ENCODE peak calls at places on chromosomes 3 and 15, in eight cellular contexts. C is retinal pigment epithelial cell, I is tibial nerve, A is GM23338, D is fibroblast of mammary gland, Z is upper lobe of right lung, O is pancreas, H is neural progenitor cell. T is an unnamed sample.

GRCh38 chr3:151838574-151839312 is 24.8 kb downstream of the AADAC start:
- DNase-seq in C (peak), I (no peak), A (peak), D (peak), Z (no peak), O (peak), H (peak), T (peak)

GRCh38 chr15:72197045-72197459 is 535 bp downstream of the GRAMD2A start:
- DNase-seq in C (no peak), I (no peak), A (peak), D (no peak), Z (no peak), O (no peak), H (peak), T (peak)

GRCh38 chr3:128681277-128681829 is 30.7 kb upstream of the RPN1 start:
- DNase-seq in C (no peak), I (no peak), A (no peak), D (peak), Z (no peak), O (no peak), H (no peak), T (no peak)

GRCh38 chr3:43742935-43743334 is 52.2 kb downstream of the ABHD5 start:
- DNase-seq in C (no peak), I (no peak), A (no peak), D (peak), Z (no peak), O (no peak), H (no peak), T (no peak)

GRCh38 chr15:48367483-48367882 is 36.3 kb downstream of the DUT start:
- DNase-seq in C (no peak), I (no peak), A (no peak), D (peak), Z (no peak), O (no peak), H (no peak), T (no peak)

GRCh38 chr3:27680517-27681246 is 41.4 kb downstream of the EOMES start:
- DNase-seq in C (no peak), I (no peak), A (no peak), D (no peak), Z (no peak), O (no peak), H (peak), T (no peak)

GRCh38 chr3:115836944-115837343 is 213.6 kb downstream of the GAP43 start:
- DNase-seq in C (no peak), I (no peak), A (peak), D (peak), Z (no peak), O (no peak), H (peak), T (no peak)

GRCh38 chr3:37240170-37240945 is 66.0 kb upstream of the LRRFIP2 start:
- DNase-seq in C (no peak), I (no peak), A (no peak), D (no peak), Z (no peak), O (no peak), H (no peak), T (no peak)

GRCh38 chr3:89000886-89001285 is 106.5 kb upstream of the EPHA3 start:
- DNase-seq in C (peak), I (no peak), A (no peak), D (no peak), Z (no peak), O (no peak), H (no peak), T (no peak)

GRCh38 chr15:71800835-71801745 is 9.3 kb upstream of the NR2E3 start:
- DNase-seq in C (no peak), I (no peak), A (peak), D (peak), Z (no peak), O (peak), H (peak), T (no peak)

GRCh38 chr3:46925585-46925934 is 48.0 kb downstream of the PTH1R start:
- DNase-seq in C (no peak), I (no peak), A (no peak), D (no peak), Z (peak), O (no peak), H (no peak), T (no peak)

GRCh38 chr3:126186749-126187148 is 6.4 kb upstream of the ALDH1L1 start:
- DNase-seq in C (no peak), I (no peak), A (no peak), D (no peak), Z (no peak), O (no peak), H (no peak), T (no peak)

GRCh38 chr15:64865998-64866520 is 24.3 kb downstream of the PLEKHO2 start:
- DNase-seq in C (no peak), I (no peak), A (peak), D (peak), Z (no peak), O (no peak), H (peak), T (no peak)

GRCh38 chr15:55942332-55942731 is 51.1 kb downstream of the NEDD4 start:
- DNase-seq in C (no peak), I (no peak), A (no peak), D (no peak), Z (no peak), O (no peak), H (no peak), T (no peak)

GRCh38 chr15:40108061-40108854 is 421 bp downstream of the BMF start:
- DNase-seq in C (no peak), I (no peak), A (peak), D (peak), Z (peak), O (peak), H (peak), T (peak)

GRCh38 chr3:45642731-45643152 is 46.5 kb upstream of the SACM1L start:
- DNase-seq in C (no peak), I (no peak), A (peak), D (peak), Z (peak), O (no peak), H (peak), T (peak)

GRCh38 chr3:188583476-188584161 is 429.7 kb downstream of the LPP start:
- DNase-seq in C (no peak), I (no peak), A (no peak), D (peak), Z (no peak), O (no peak), H (no peak), T (no peak)

GRCh38 chr15:29123991-29124390 is 145.6 kb downstream of the NSMCE3 start:
- DNase-seq in C (no peak), I (no peak), A (no peak), D (no peak), Z (no peak), O (no peak), H (no peak), T (no peak)

GRCh38 chr3:9916734-9917680 is at the start of gene IL17RC:
- DNase-seq in C (no peak), I (peak), A (peak), D (peak), Z (peak), O (peak), H (peak), T (peak)

GRCh38 chr3:150765949-150766720 is 3.2 kb upstream of the SIAH2 start:
- DNase-seq in C (peak), I (no peak), A (peak), D (peak), Z (no peak), O (no peak), H (peak), T (no peak)

GRCh38 chr3:143429628-143430514 is 310.3 kb downstream of the CHST2 start:
- DNase-seq in C (no peak), I (no peak), A (peak), D (no peak), Z (no peak), O (no peak), H (no peak), T (no peak)

GRCh38 chr15:34890424-34890823 is 79.1 kb downstream of the AQR start:
- DNase-seq in C (no peak), I (no peak), A (no peak), D (peak), Z (no peak), O (no peak), H (no peak), T (no peak)

GRCh38 chr3:49378249-49378899 is 20.2 kb upstream of the GPX1 start:
- DNase-seq in C (no peak), I (peak), A (no peak), D (peak), Z (peak), O (no peak), H (no peak), T (peak)

GRCh38 chr15:36356511-36356910 is 222.9 kb upstream of the CDIN1 start:
- DNase-seq in C (no peak), I (no peak), A (no peak), D (no peak), Z (no peak), O (no peak), H (no peak), T (no peak)

GRCh38 chr3:139655880-139656279 is 21.9 kb downstream of the NMNAT3 start:
- DNase-seq in C (peak), I (no peak), A (no peak), D (peak), Z (no peak), O (no peak), H (no peak), T (no peak)

GRCh38 chr3:162122405-162122804 is 625.8 kb downstream of the OTOL1 start:
- DNase-seq in C (no peak), I (no peak), A (no peak), D (peak), Z (no peak), O (no peak), H (no peak), T (no peak)

GRCh38 chr3:25558796-25559195 is 105.9 kb downstream of the TOP2B start:
- DNase-seq in C (no peak), I (no peak), A (no peak), D (no peak), Z (no peak), O (no peak), H (no peak), T (no peak)

GRCh38 chr15:31585231-31585630 is 258.6 kb downstream of the KLF13 start:
- DNase-seq in C (no peak), I (no peak), A (no peak), D (no peak), Z (no peak), O (no peak), H (no peak), T (no peak)

GRCh38 chr3:156788846-156789245 is 37.3 kb upstream of the LEKR1 start:
- DNase-seq in C (no peak), I (no peak), A (no peak), D (peak), Z (no peak), O (no peak), H (no peak), T (no peak)

DNA sequence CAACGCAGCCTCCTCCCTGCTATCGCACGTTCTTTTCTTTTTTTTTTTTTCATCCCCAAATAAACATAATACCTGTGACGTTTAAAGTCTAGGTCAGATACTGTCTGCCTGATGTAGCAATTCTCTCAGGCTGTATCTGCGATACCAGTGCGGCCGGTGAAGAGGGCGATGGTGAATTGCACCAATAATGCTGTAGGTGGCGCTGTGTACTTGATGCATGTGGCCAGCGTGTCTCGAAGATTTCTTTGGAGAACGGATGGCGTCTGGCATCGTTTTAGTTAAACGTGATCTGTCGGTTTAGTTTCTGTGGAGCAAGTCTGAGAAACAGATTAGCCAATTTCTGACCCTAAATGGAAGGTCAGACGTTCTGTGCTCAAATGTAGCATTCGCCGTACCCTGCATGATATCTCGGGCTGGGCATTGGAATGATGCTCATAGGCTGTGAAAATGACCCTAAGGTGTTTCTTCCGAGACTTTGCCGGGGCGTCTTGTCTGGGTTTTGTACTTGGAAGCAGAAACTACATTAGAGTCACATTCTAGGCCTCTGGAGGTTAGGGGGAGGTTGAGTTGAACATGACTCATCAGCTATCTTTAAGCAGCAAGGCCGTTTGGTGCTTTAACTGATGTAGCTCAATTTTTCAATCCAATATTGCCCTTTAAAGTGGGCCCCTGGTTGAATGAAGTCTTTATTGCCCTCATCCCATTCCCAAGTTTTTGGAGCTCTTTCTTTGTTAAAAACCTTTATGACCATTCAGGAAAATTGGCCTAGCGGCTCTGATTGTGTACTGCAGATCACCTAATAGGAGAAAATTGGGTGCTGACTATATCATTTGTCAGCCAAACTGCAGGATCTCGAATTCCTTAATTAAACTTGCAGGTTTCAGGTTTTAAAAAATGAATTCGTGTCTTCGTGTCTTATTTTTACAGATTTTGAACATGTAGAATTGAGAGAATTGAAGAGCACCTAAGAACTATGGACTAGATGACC is 80.0 kb downstream of the SQOR start:
- DNase-seq in C (peak), I (peak), A (peak), D (peak), Z (no peak), O (peak), H (peak), T (no peak)
- H3K4me3 ChIP-seq in C (peak), I (no peak), A (no peak), D (peak), Z (no peak), O (no peak), H (no peak), T (no peak)

DNA sequence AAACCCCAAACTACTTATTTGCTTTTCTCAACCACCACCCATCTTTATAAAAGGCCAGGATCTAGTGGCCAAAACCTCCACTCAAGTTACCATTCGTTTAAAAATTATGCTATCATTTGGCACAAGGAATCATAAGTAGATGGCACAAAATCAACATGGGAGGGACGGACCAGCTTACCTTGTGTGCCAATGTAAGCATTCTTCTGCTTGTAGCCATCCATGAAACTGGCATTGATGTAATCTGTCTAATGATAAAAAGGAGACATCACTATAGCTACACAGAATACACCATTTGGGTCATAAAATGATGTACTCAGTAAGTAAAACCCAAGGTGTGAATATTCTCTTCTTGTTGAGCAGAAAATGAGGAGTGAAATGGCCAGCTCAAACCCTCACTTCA is 28.2 kb upstream of the SIN3A start:
- DNase-seq in C (no peak), I (no peak), A (no peak), D (no peak), Z (no peak), O (no peak), H (no peak), T (no peak)
- H3K4me3 ChIP-seq in C (no peak), I (no peak), A (no peak), D (no peak), Z (no peak), O (no peak), H (no peak), T (no peak)

GRCh38 chr3:109137766-109138165 is 1.2 kb downstream of the C3orf85 start:
- DNase-seq in C (no peak), I (no peak), A (peak), D (no peak), Z (no peak), O (no peak), H (no peak), T (no peak)
- H3K4me3 ChIP-seq in C (no peak), I (no peak), A (no peak), D (no peak), Z (no peak), O (no peak), H (no peak), T (no peak)

GRCh38 chr15:45185903-45186770 is 1.6 kb downstream of the SHF start:
- DNase-seq in C (no peak), I (no peak), A (no peak), D (no peak), Z (no peak), O (no peak), H (no peak), T (no peak)
- H3K4me3 ChIP-seq in C (no peak), I (peak), A (peak), D (no peak), Z (peak), O (no peak), H (peak), T (no peak)

GRCh38 chr3:149673393-149673792 is 15.6 kb upstream of the WWTR1 start:
- DNase-seq in C (no peak), I (no peak), A (no peak), D (peak), Z (no peak), O (no peak), H (no peak), T (no peak)

DNA sequence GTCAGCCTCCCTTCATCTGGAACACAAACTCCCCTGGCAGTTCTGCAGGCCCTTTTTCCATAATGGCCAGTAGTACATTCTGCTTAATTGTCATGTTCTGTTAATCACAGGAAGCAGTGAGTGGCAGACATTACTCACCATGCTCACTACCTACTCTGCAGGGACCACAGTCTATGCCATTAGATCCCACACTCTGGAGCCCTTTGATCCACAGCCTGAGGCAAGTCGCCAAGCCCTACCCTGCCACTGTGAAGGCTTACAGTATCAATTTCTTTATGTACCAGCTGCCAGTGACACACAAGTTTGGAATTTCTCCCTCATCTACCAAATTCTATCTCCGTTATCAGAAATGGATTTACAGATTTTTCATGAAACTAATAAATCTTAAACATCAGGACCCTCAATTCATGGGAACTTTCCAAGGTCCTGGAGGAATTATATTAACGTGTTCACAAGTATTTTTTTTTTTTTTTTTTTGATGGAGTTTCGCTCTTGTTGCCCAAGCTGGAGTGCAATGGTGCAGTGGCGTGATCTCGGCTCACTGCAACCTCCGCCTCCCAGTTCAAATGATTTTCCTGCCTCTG is 20.6 kb upstream of the WWTR1 start:
- DNase-seq in C (peak), I (no peak), A (no peak), D (no peak), Z (no peak), O (no peak), H (no peak), T (no peak)
- H3K4me3 ChIP-seq in C (no peak), I (no peak), A (no peak), D (no peak), Z (no peak), O (no peak), H (no peak), T (no peak)

DNA sequence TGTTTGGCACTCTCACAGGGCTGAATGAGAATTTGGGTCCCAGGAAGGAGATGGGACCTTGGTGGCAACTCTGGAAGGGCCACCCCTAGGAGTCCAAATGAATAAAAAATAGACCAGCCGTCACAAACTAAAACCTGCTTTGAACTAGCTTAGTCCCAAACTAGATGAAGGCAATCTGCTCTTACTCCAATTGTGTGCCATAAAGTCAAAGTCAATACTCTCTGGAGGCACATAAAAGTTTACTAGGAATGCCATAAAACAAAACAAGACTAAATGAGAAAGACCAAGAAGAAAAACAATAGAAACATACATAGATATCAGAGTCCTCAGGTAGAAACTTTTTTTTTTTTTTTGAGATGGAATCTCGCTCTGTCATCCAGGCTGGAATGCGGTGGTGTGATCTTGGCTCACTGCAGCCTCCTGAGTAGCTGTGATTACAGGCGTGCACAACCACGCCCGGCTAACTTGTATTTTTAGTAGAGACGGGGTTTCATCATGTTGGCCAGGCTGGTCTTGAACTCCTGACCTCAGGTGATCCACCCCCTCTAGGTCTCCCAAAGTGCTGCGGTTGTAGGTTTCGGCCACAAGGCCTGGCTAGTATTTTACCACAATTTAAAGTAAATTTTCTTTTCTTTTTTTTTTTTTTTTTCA is 8.1 kb downstream of the GOLGA6L2 start:
- DNase-seq in C (no peak), I (no peak), A (no peak), D (no peak), Z (no peak), O (no peak), H (no peak), T (no peak)
- H3K4me3 ChIP-seq in C (no peak), I (no peak), A (no peak), D (no peak), Z (no peak), O (no peak), H (no peak), T (no peak)

GRCh38 chr3:71778353-71778752 is 6.6 kb downstream of the PROK2 start:
- DNase-seq in C (no peak), I (no peak), A (no peak), D (no peak), Z (no peak), O (no peak), H (no peak), T (no peak)
- H3K4me3 ChIP-seq in C (no peak), I (no peak), A (no peak), D (no peak), Z (no peak), O (no peak), H (no peak), T (no peak)

GRCh38 chr15:28098766-28099554 is at the start of gene OCA2:
- DNase-seq in C (peak), I (no peak), A (peak), D (no peak), Z (peak), O (peak), H (peak), T (peak)
- H3K4me3 ChIP-seq in C (peak), I (no peak), A (peak), D (no peak), Z (peak), O (no peak), H (peak), T (peak)

DNA sequence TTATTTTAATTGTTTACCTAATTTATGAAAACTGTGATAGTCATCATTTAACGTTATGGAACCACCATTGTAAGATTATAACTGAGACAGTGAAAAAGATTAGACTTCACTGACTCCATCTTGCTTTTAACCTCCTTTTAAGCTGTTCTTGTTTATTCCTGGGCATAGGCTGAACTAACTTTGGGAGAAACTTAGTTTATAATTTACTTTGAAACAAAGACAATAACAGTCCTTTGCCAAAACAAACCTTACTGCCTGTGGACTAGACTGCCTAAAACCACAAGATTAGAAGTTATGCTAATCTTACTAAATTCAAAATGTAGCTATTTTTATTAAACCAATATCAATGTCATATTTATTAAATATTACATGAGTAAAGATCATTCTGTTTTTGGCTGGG is 44.3 kb upstream of the TMEM45A start:
- DNase-seq in C (no peak), I (no peak), A (no peak), D (no peak), Z (no peak), O (no peak), H (no peak), T (no peak)
- H3K4me3 ChIP-seq in C (no peak), I (no peak), A (no peak), D (no peak), Z (no peak), O (no peak), H (no peak), T (no peak)